ENCODE peak calls at places on chromosomes 3 and 15, in ten cellular contexts. C, I, B, U, J, O, D, E, V and T are unnamed samples.

GRCh38 chr3:197125601-197126000 is 96.0 kb upstream of the MELTF start:
- DNase-seq in I (no peak), B (peak), O (no peak), U (peak), C (peak), D (no peak), V (no peak), J (no peak), E (no peak), T (no peak)

GRCh38 chr3:106144051-106144450 is 275.2 kb upstream of the CBLB start:
- DNase-seq in J (no peak), V (no peak), U (no peak), E (no peak), I (no peak), O (no peak), D (no peak), C (peak), B (no peak), T (no peak)

GRCh38 chr3:7787871-7788828 is 713.5 kb upstream of the LMCD1 start:
- DNase-seq in V (no peak), B (no peak), C (no peak), D (no peak), I (no peak), O (no peak), J (no peak), U (no peak), E (no peak), T (no peak)

GRCh38 chr15:39939487-39940452 is 5.9 kb downstream of the EIF2AK4 start:
- DNase-seq in D (no peak), O (no peak), E (no peak), U (no peak), I (no peak), V (no peak), C (no peak), J (no peak), B (no peak), T (no peak)

GRCh38 chr3:72848703-72849081 is 447 bp upstream of the SHQ1 start:
- DNase-seq in D (peak), E (peak), U (peak), B (no peak), O (no peak), I (no peak), J (no peak), C (no peak), V (no peak), T (no peak)

GRCh38 chr15:47384316-47384715 is 333.0 kb upstream of the SEMA6D start:
- DNase-seq in E (peak), I (peak), C (peak), V (no peak), B (peak), D (no peak), J (no peak), O (no peak), U (peak), T (no peak)

GRCh38 chr15:39153718-39154117 is 427.2 kb upstream of the THBS1 start:
- DNase-seq in E (no peak), U (no peak), B (no peak), O (no peak), C (no peak), J (peak), I (no peak), V (peak), D (no peak), T (no peak)

GRCh38 chr3:46979958-46980497 is 562 bp downstream of the NBEAL2 start:
- DNase-seq in B (no peak), C (no peak), U (peak), D (no peak), O (no peak), I (no peak), V (peak), J (no peak), E (peak), T (no peak)

GRCh38 chr3:146203761-146204160 is 42.8 kb upstream of the PLOD2 start:
- DNase-seq in J (no peak), U (no peak), V (no peak), D (no peak), O (no peak), E (no peak), B (no peak), I (no peak), C (no peak), T (no peak)

GRCh38 chr15:99305761-99306505 is 54.7 kb downstream of the LRRC28 start:
- DNase-seq in D (no peak), I (peak), B (peak), E (peak), J (peak), V (no peak), C (peak), O (no peak), U (no peak), T (peak)

GRCh38 chr3:79019137-79019923 is 748.5 kb downstream of the ROBO1 start:
- DNase-seq in E (peak), I (peak), C (peak), B (peak), D (peak), U (no peak), J (peak), O (peak), V (peak), T (peak)

GRCh38 chr3:58356054-58356453 is 23.4 kb downstream of the PXK start:
- DNase-seq in U (peak), J (no peak), D (no peak), B (no peak), E (peak), O (no peak), V (no peak), I (no peak), C (no peak), T (no peak)

GRCh38 chr3:173920386-173920785 is 522.8 kb downstream of the NLGN1 start:
- DNase-seq in I (no peak), C (no peak), V (no peak), U (no peak), B (peak), D (no peak), O (no peak), E (no peak), J (no peak), T (no peak)

GRCh38 chr3:109268181-109268580 is 48.1 kb downstream of the DPPA2 start:
- DNase-seq in U (no peak), V (no peak), J (no peak), C (no peak), D (no peak), E (no peak), O (no peak), B (peak), I (no peak), T (no peak)

GRCh38 chr15:68258684-68259083 is 18.9 kb upstream of the FEM1B start:
- DNase-seq in J (no peak), B (peak), D (no peak), V (no peak), C (peak), E (no peak), U (peak), I (no peak), O (no peak), T (no peak)

GRCh38 chr3:49940667-49941249 is 808 bp downstream of the RBM6 start:
- DNase-seq in U (peak), D (no peak), O (no peak), B (no peak), I (no peak), E (no peak), J (no peak), C (peak), V (no peak), T (no peak)

GRCh38 chr15:44029003-44029402 is 166.1 kb downstream of the FRMD5 start:
- DNase-seq in V (no peak), U (no peak), C (no peak), O (no peak), B (peak), J (no peak), I (no peak), E (no peak), D (no peak), T (no peak)

GRCh38 chr15:65981837-65982696 is 112.8 kb downstream of the RAB11A start:
- DNase-seq in I (peak), C (no peak), D (peak), E (no peak), U (peak), B (no peak), O (peak), J (no peak), V (peak), T (no peak)

GRCh38 chr3:66642484-66642883 is 141.7 kb upstream of the LRIG1 start:
- DNase-seq in I (no peak), C (no peak), V (no peak), D (no peak), E (no peak), B (no peak), J (no peak), U (no peak), O (no peak), T (no peak)

GRCh38 chr3:183768114-183768513 is 57.3 kb downstream of the MAP6D1 start:
- DNase-seq in U (no peak), I (no peak), D (no peak), O (no peak), J (no peak), C (no peak), E (no peak), B (no peak), V (no peak), T (no peak)

GRCh38 chr15:25058080-25058785 is 103.4 kb downstream of the SNRPN start:
- DNase-seq in V (no peak), O (no peak), C (no peak), D (no peak), I (no peak), U (no peak), J (no peak), E (no peak), B (no peak), T (peak)

GRCh38 chr3:14368146-14368545 is 34.3 kb upstream of the SLC6A6 start:
- DNase-seq in O (no peak), C (no peak), V (no peak), B (no peak), E (no peak), I (no peak), D (no peak), J (no peak), U (no peak), T (no peak)
- TF ChIP-seq CTCF in O (no peak), C (no peak), V (no peak), B (no peak), E (no peak), I (no peak), D (no peak), J (no peak), U (no peak), T (no peak)

DNA sequence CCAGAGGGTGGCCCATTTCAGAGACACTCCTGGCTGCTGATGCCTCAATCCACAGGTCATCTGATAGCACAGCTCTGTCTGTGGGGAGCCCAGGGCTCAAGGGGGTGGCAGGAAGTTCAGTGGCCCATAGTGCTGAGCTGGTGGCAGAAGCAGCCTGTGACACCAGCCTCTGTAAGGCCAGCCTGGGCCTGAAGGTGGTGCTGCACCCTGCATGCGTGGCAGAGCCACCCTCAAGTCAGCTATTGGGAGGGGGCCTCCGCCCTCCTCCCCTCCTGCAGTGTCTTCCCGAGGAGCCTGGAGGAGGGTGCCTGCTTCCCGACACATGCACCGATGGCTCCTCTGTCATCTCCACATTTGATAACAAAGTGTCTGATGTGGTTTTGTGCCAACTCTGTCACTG is 3.0 kb downstream of the PLA1A start:
- DNase-seq in O (no peak), U (peak), E (peak), I (no peak), J (no peak), B (no peak), V (no peak), D (peak), C (peak), T (no peak)
- TF ChIP-seq CTCF in O (peak), U (peak), E (peak), I (no peak), J (no peak), B (peak), V (peak), D (peak), C (peak), T (no peak)

GRCh38 chr3:194928831-194929594 is 243.3 kb downstream of the FAM43A start:
- DNase-seq in O (no peak), D (no peak), V (no peak), C (no peak), E (no peak), I (no peak), U (peak), B (peak), J (no peak), T (no peak)
- TF ChIP-seq CTCF in O (peak), D (no peak), V (no peak), C (peak), E (peak), I (no peak), U (no peak), B (peak), J (no peak), T (peak)

GRCh38 chr3:94525039-94525438 is 462.2 kb downstream of the NSUN3 start:
- DNase-seq in D (no peak), U (no peak), O (no peak), I (no peak), E (peak), J (peak), B (peak), C (peak), V (no peak), T (no peak)
- TF ChIP-seq CTCF in D (no peak), U (no peak), O (peak), I (no peak), E (peak), J (peak), B (peak), C (peak), V (no peak), T (no peak)

DNA sequence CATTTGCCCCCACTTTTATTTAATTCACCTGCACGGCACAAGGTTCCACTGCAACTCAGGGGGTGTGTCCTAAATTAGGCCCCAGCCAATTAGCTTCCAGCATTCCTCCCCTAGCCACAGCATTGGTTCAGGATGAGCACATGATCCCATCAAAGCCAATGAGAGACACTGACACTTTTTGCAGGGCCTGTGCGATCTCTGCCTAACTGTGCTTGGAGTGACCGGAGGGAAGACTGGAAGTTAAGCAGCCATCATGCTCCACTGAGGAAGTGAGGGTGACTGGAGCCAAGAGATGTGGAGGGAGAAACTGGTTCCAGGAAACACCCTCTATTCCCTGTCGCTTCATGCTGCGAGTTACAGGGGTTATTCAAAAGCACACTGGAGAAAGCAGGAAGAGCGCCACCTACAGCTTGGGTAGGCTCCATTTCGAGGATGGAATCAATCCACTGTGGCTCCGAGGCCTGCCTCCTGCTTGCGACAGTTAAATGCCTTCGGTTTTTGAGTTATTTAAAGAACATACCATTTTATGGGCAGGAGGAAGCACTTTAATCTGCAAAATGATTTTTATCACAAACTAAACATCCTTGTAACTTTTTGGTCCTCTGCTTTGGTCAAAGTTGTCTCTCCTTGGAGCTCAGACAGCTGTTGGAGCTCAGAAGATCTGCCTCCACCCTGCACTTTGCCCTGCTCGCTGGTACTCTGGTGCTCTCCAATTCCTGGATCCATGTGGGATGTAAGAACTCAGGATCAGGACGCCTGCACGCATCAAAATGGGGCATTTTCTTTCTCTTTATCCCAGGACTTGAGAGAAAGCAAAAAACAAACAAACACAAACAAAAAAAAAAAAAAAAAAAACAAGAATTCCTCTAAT is 122.4 kb upstream of the WNT5A start:
- DNase-seq in V (no peak), J (no peak), E (no peak), O (no peak), I (no peak), C (peak), U (peak), D (no peak), B (no peak), T (no peak)
- TF ChIP-seq CTCF in V (no peak), J (no peak), E (no peak), O (no peak), I (no peak), C (peak), U (peak), D (no peak), B (peak), T (no peak)

GRCh38 chr15:88623061-88623460 is 1.9 kb downstream of the AEN start:
- DNase-seq in D (no peak), B (peak), I (peak), J (no peak), E (no peak), C (peak), V (no peak), U (peak), O (no peak), T (peak)

GRCh38 chr15:88624971-88625290 is 3.8 kb downstream of the AEN start:
- DNase-seq in J (no peak), B (no peak), O (no peak), D (no peak), E (no peak), V (no peak), U (no peak), C (no peak), I (no peak), T (no peak)

GRCh38 chr15:88623632-88624031 is 2.5 kb downstream of the AEN start:
- DNase-seq in O (no peak), V (no peak), D (no peak), J (no peak), C (no peak), B (no peak), E (no peak), U (no peak), I (no peak), T (no peak)

GRCh38 chr15:88622605-88622975 is 1.4 kb downstream of the AEN start:
- DNase-seq in C (no peak), I (no peak), J (no peak), D (no peak), U (no peak), E (no peak), O (no peak), V (no peak), B (no peak), T (no peak)

DNA sequence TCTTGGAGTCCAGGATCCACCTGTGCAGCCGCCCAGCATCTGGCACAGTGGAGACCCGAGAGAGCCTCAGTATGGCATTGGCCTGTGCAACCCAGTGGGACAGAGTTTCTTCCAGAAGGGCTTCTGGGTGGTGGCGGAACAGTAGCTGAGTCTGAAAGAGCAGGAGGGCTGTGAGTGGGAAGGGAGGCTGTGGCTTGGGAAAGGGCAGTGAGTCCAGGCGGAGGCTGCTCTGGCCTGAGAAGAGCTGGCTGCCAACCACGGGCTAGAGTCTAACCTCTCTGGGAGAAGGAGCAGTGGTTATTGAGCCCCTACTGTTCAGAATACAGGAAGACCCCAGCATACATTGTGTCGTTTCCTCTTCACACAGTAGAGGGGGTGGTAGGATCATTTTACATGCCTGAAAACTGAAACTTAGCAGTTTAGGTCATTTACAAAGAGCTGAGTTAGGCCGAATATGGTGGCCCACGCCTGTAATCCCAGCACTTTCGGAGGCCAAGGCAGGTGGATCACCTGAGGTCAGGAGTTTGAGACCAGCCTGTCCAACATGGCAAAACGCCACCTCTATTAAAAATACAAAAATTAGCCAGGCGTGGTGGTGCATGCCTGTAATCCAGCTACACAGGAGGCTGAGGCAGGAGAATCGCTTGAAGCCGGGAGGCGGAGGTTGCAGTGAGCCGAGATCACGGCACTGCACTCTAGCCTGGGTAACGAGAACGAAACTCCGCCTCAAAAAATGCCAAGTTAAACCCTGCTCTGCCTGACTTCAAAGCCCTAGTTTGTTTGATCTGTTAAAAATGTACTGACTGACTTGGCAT is 3.2 kb downstream of the AEN start:
- DNase-seq in I (no peak), D (peak), E (peak), B (peak), O (no peak), V (no peak), U (peak), J (no peak), C (peak), T (no peak)
- TF ChIP-seq CTCF in I (peak), D (peak), E (peak), B (peak), O (peak), V (peak), U (peak), J (peak), C (peak), T (no peak)

GRCh38 chr3:128277378-128278049 is 124.2 kb downstream of the EEFSEC start:
- DNase-seq in O (no peak), V (no peak), U (no peak), D (no peak), E (no peak), C (no peak), B (no peak), I (no peak), J (no peak), T (peak)

GRCh38 chr3:128279594-128279880 is 126.3 kb downstream of the EEFSEC start:
- DNase-seq in O (no peak), V (no peak), I (no peak), B (no peak), D (no peak), C (no peak), J (no peak), E (no peak), U (no peak), T (peak)

GRCh38 chr3:128280466-128281455 is 127.5 kb downstream of the EEFSEC start:
- DNase-seq in V (no peak), J (no peak), O (no peak), E (no peak), C (no peak), I (no peak), B (no peak), D (no peak), U (no peak), T (peak)

GRCh38 chr3:128278130-128278529 is 124.8 kb downstream of the EEFSEC start:
- DNase-seq in E (no peak), B (no peak), C (no peak), V (no peak), J (no peak), U (no peak), O (no peak), I (no peak), D (no peak), T (peak)

GRCh38 chr3:128278761-128279593 is 125.7 kb downstream of the EEFSEC start:
- DNase-seq in U (no peak), V (peak), I (no peak), C (peak), J (peak), D (no peak), B (peak), O (no peak), E (peak), T (peak)
- TF ChIP-seq CTCF in U (no peak), V (no peak), I (no peak), C (no peak), J (no peak), D (no peak), B (no peak), O (no peak), E (no peak), T (no peak)